ENCODE peak calls at places on chromosomes 12 and 14, in eight cellular contexts. A is stomach, K is tibial artery, J is A549, T is uterus, C is pancreas, X is esophagus squamous epithelium, M is body of pancreas. U is an unnamed sample. For H3K9me3, the result is how much of the 10 kb centered on the place peaks cover.

GRCh38 chr14:103593577-103593976 is 30.8 kb downstream of the COA8 start:
- DNase-seq in J (no peak), T (no peak), C (no peak), A (no peak), K (no peak), M (no peak), X (no peak), U (no peak)

GRCh38 chr12:71594214-71594948 is 69.3 kb downstream of the ZFC3H1 start:
- DNase-seq in C (peak), K (no peak), A (peak), J (peak), M (peak), X (no peak), T (no peak), U (no peak)

GRCh38 chr12:111788178-111788654 is 21.5 kb downstream of the ALDH2 start:
- DNase-seq in A (peak), C (peak), T (no peak), X (no peak), M (peak), J (no peak), K (no peak), U (no peak)

GRCh38 chr14:100155049-100155621 is 4.3 kb downstream of the DEGS2 start:
- DNase-seq in A (no peak), M (no peak), T (no peak), K (no peak), X (no peak), J (peak), C (no peak), U (no peak)

GRCh38 chr12:68119724-68120211 is 39.8 kb downstream of the IFNG start:
- DNase-seq in T (no peak), J (no peak), A (no peak), K (no peak), C (no peak), M (no peak), X (no peak), U (peak)

GRCh38 chr12:108594-108993 is 42.0 kb downstream of the IQSEC3 start:
- DNase-seq in C (peak), J (no peak), A (peak), T (no peak), M (peak), K (no peak), X (no peak), U (no peak)

GRCh38 chr12:82912406-82912805 is 225.7 kb downstream of the TMTC2 start:
- DNase-seq in X (no peak), C (no peak), K (no peak), J (no peak), M (no peak), T (no peak), A (no peak), U (no peak)

GRCh38 chr14:95228240-95228639 is 70.9 kb upstream of the DICER1 start:
- DNase-seq in M (no peak), J (no peak), K (no peak), T (no peak), X (no peak), C (no peak), A (no peak), U (no peak)

GRCh38 chr14:77203611-77204456 is 22.2 kb downstream of the TMEM63C start:
- DNase-seq in T (no peak), J (no peak), A (no peak), K (no peak), X (no peak), C (no peak), M (no peak), U (no peak)

GRCh38 chr12:71299541-71300376 is 139.8 kb upstream of the LGR5 start:
- DNase-seq in K (no peak), C (no peak), A (no peak), X (no peak), M (no peak), J (no peak), T (no peak), U (no peak)

GRCh38 chr14:68210729-68211299 is 391.2 kb downstream of the RAD51B start:
- DNase-seq in M (peak), C (peak), T (no peak), K (peak), J (no peak), X (no peak), A (no peak), U (no peak)

GRCh38 chr12:20585055-20585625 is 110.0 kb upstream of the SLCO1C1 start:
- DNase-seq in C (no peak), J (no peak), K (no peak), A (no peak), M (no peak), X (no peak), T (no peak), U (no peak)

GRCh38 chr12:51904951-51905471 is 2.3 kb upstream of the ACVRL1 start:
- DNase-seq in X (no peak), T (peak), A (no peak), K (peak), C (no peak), M (no peak), J (no peak), U (no peak)

GRCh38 chr14:74618078-74618952 is 6.3 kb upstream of the LTBP2 start:
- DNase-seq in M (peak), J (peak), T (no peak), C (peak), X (peak), K (peak), A (peak), U (peak)

GRCh38 chr12:56864318-56864717 is 69.9 kb downstream of the SDR9C7 start:
- DNase-seq in M (no peak), K (no peak), T (no peak), J (no peak), X (no peak), C (no peak), A (no peak), U (no peak)
- H3K9me3 ChIP-seq in M (under half), K (under half), T (under half), J (half or more), X (under half), C (under half), A (half or more), U (half or more)

GRCh38 chr14:91284791-91285548 is 40.5 kb upstream of the GPR68 start:
- DNase-seq in M (no peak), K (no peak), J (no peak), T (no peak), C (no peak), X (no peak), A (no peak), U (no peak)
- H3K27ac ChIP-seq in M (no peak), K (peak), J (no peak), T (peak), C (no peak), X (no peak), A (no peak), U (no peak)

DNA sequence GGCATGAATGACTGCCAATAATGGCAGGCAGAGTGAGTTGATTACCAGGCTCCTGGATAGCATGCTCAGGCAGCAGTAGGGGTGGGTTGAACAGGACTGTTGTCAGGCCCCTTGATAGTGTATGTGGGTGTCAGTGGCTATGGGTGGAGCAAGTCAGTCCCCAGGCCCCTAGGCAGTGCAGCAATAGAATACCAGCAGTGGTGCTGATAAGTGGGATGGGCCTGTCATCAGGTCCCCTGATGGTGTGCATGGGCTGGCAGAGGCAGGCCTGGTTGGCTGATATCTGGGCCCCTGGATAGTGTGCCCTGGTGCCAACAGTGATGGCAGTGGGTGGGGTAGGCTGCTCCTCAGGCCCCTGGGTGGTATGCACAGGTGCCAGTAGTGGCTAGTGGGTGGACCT is 32.4 kb downstream of the SMCO2 start:
- DNase-seq in C (no peak), J (no peak), M (no peak), X (no peak), T (no peak), K (no peak), A (no peak), U (no peak)
- H3K9me3 ChIP-seq in C (under half), J (under half), M (under half), X (under half), T (under half), K (under half), A (under half), U (under half)

GRCh38 chr12:47801170-47801903 is 18.4 kb downstream of the HDAC7 start:
- DNase-seq in A (no peak), K (no peak), X (no peak), T (no peak), C (no peak), J (no peak), M (no peak), U (no peak)
- H3K27ac ChIP-seq in A (peak), K (peak), X (peak), T (peak), C (peak), J (no peak), M (peak), U (no peak)

GRCh38 chr14:69587389-69587788 is 12.7 kb upstream of the CCDC177 start:
- DNase-seq in A (peak), J (no peak), C (no peak), K (no peak), X (no peak), M (no peak), T (no peak), U (no peak)

GRCh38 chr14:69584389-69584788 is 9.7 kb upstream of the CCDC177 start:
- DNase-seq in X (no peak), J (no peak), M (no peak), A (no peak), K (no peak), T (no peak), C (no peak), U (no peak)

GRCh38 chr14:69582207-69582606 is 7.5 kb upstream of the CCDC177 start:
- DNase-seq in M (no peak), X (no peak), C (no peak), A (no peak), K (no peak), T (no peak), J (no peak), U (no peak)

GRCh38 chr14:69582829-69583228 is 8.2 kb upstream of the CCDC177 start:
- DNase-seq in C (no peak), T (no peak), X (no peak), A (no peak), M (no peak), J (no peak), K (no peak), U (no peak)

GRCh38 chr14:69586420-69586819 is 11.7 kb upstream of the CCDC177 start:
- DNase-seq in C (no peak), J (no peak), T (no peak), M (no peak), X (no peak), K (no peak), A (no peak), U (no peak)
- H3K9me3 ChIP-seq in C (under half), J (under half), T (under half), M (under half), X (under half), K (under half), A (under half), U (under half)

GRCh38 chr12:56271031-56271430 is 4.3 kb downstream of the COQ10A start:
- DNase-seq in A (no peak), C (no peak), J (peak), M (no peak), K (no peak), X (no peak), T (no peak), U (no peak)
- H3K27ac ChIP-seq in A (no peak), C (no peak), J (no peak), M (no peak), K (peak), X (peak), T (no peak), U (no peak)

GRCh38 chr14:84074626-84075025 is 1455.3 kb upstream of the FLRT2 start:
- DNase-seq in C (no peak), M (no peak), A (no peak), X (no peak), K (no peak), J (no peak), T (no peak), U (no peak)
- H3K9me3 ChIP-seq in C (under half), M (under half), A (under half), X (under half), K (under half), J (under half), T (under half), U (under half)

DNA sequence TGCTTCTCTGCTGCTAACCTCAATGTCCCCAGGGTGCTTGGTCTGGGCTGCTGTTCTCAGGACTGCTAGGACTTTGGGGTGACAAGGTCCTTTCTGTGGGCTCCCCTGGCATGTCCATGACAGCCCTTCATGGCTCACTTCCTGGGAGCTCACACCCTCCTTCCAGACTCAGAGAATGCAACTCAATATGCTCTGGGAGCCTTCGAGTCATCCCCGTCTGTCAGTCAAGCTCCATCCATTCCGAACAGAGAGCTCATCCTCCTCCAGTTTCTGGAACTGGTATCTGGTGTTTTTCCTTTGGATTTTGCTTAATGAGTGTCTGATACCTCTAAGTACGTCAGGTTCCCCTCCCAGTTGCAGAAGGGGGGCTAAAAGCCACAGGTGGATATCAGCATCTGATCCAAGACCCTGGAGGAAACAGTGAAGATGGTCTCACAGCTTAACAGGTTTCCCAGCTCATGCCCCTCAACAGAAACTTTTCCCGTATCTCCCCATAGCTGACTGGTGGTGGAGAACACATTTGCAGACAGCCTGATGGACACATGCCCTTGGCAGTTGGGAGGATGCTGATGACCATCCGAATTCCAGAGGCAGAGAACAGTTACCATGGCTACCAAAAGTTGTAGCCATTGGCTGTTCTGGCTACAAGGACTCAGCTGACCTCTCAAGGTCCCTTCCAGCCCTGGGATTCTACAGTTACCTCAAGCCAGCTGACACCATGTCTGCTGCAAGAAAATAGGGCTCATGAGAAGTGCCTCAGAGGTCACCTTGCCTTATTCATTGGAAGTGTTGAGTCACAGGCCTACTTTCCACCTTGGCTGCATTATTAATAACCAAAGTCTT is 9.5 kb upstream of the RAB35 start:
- DNase-seq in X (no peak), C (no peak), M (no peak), J (no peak), T (no peak), K (no peak), A (no peak), U (no peak)
- H3K27ac ChIP-seq in X (peak), C (peak), M (no peak), J (no peak), T (no peak), K (no peak), A (peak), U (no peak)

GRCh38 chr14:26594756-26595545 is 2.9 kb downstream of the NOVA1 start:
- DNase-seq in M (no peak), K (no peak), X (no peak), C (no peak), J (no peak), A (no peak), T (no peak), U (no peak)

GRCh38 chr14:26593377-26593776 is 4.5 kb downstream of the NOVA1 start:
- DNase-seq in A (no peak), K (no peak), C (no peak), T (no peak), M (no peak), X (no peak), J (no peak), U (no peak)

GRCh38 chr14:26594148-26594547 is 3.7 kb downstream of the NOVA1 start:
- DNase-seq in K (no peak), C (no peak), X (no peak), J (no peak), M (no peak), T (no peak), A (no peak), U (no peak)

GRCh38 chr14:26589998-26590397 is 7.8 kb downstream of the NOVA1 start:
- DNase-seq in K (no peak), X (no peak), C (no peak), T (no peak), A (no peak), M (no peak), J (no peak), U (no peak)
- H3K9me3 ChIP-seq in K (under half), X (under half), C (under half), T (under half), A (under half), M (under half), J (under half), U (under half)

U was measured in CD4-positive, alpha-beta T cell.